ENCODE peak calls at places on chromosomes 6 and 20, in six cellular contexts. F is GM03348, E is GM12865, G is left colon, P is HFFc6, A is endothelial cell. M is an unnamed sample.

GRCh38 chr6:9002833-9003232 is 567.5 kb upstream of the SLC35B3 start:
- DNase-seq in F (no peak), E (no peak), G (no peak), P (no peak), A (no peak), M (no peak)

GRCh38 chr20:20527661-20528060 is 159.8 kb downstream of the INSM1 start:
- DNase-seq in F (no peak), E (no peak), G (no peak), P (no peak), A (no peak), M (no peak)

GRCh38 chr20:24955045-24955444 is 6.0 kb downstream of the CST7 start:
- DNase-seq in F (no peak), E (peak; percentile 86), G (no peak), P (no peak), A (no peak), M (no peak)

GRCh38 chr20:17835240-17835940 is 133.2 kb downstream of the SNX5 start:
- DNase-seq in F (peak; percentile 80), E (no peak), G (no peak), P (peak; percentile 85), A (no peak), M (peak; percentile 84)

GRCh38 chr20:63055575-63056235 is 48.9 kb upstream of the BHLHE23 start:
- DNase-seq in F (no peak), E (no peak), G (no peak), P (no peak), A (no peak), M (no peak)

GRCh38 chr6:20404641-20405032 is 3.0 kb downstream of the E2F3 start:
- DNase-seq in F (peak; percentile 69), E (peak; percentile 88), G (peak; percentile 50), P (peak; percentile 74), A (peak; percentile 70), M (peak; percentile 68)

GRCh38 chr6:15512126-15512525 is 150.7 kb downstream of the DTNBP1 start:
- DNase-seq in F (no peak), E (no peak), G (no peak), P (no peak), A (peak; percentile 19), M (no peak)

GRCh38 chr20:43750774-43751166 is 24.0 kb upstream of the GTSF1L start:
- DNase-seq in F (no peak), E (no peak), G (no peak), P (no peak), A (no peak), M (no peak)

GRCh38 chr6:11067348-11067747 is 23.2 kb upstream of the ELOVL2 start:
- DNase-seq in F (no peak), E (no peak), G (no peak), P (no peak), A (no peak), M (no peak)

GRCh38 chr20:45378191-45378590 is at the start of gene TP53TG5:
- DNase-seq in F (no peak), E (no peak), G (no peak), P (no peak), A (no peak), M (no peak)

GRCh38 chr6:40377173-40377806 is 209.9 kb downstream of the LRFN2 start:
- DNase-seq in F (no peak), E (no peak), G (no peak), P (no peak), A (no peak), M (no peak)

GRCh38 chr20:57450931-57451330 is 59.7 kb downstream of the RBM38 start:
- DNase-seq in F (no peak), E (no peak), G (no peak), P (no peak), A (no peak), M (no peak)

M was measured in AG10803.